ENCODE peak calls at places on chromosomes 13 and 19, in seven cellular contexts. V, F, X, C, R, Q and J are unnamed samples.

GRCh38 chr19:37654525-37654832 is 786 bp downstream of the ZFP30 start:
- DNase-seq in C (peak), Q (no peak), V (no peak), R (peak), F (no peak), X (no peak), J (no peak)

GRCh38 chr19:20273376-20273775 is 106.4 kb downstream of the ZNF486 start:
- DNase-seq in X (no peak), V (no peak), F (no peak), C (no peak), Q (no peak), R (no peak), J (no peak)

GRCh38 chr19:31112158-31112557 is 237.1 kb downstream of the TSHZ3 start:
- DNase-seq in R (no peak), X (no peak), C (no peak), F (no peak), V (no peak), Q (no peak), J (no peak)

GRCh38 chr19:9909251-9909650 is 27.1 kb downstream of the OLFM2 start:
- DNase-seq in F (no peak), R (no peak), V (no peak), X (no peak), Q (no peak), C (no peak), J (no peak)

GRCh38 chr13:20291037-20291436 is 58.9 kb upstream of the GJB6 start:
- DNase-seq in F (peak), Q (no peak), X (no peak), C (no peak), R (peak), V (no peak), J (no peak)

GRCh38 chr13:106683179-106683578 is 115.2 kb upstream of the ARGLU1 start:
- DNase-seq in C (no peak), R (no peak), Q (no peak), V (no peak), X (no peak), F (no peak), J (no peak)

GRCh38 chr13:20174656-20175405 is 14.0 kb upstream of the GJA3 start:
- DNase-seq in F (peak), C (peak), V (peak), R (peak), X (peak), Q (peak), J (peak)

GRCh38 chr19:17357724-17358123 is 19.4 kb downstream of the PLVAP start:
- DNase-seq in V (no peak), C (no peak), R (no peak), Q (no peak), X (no peak), F (no peak), J (no peak)

GRCh38 chr13:38141792-38142191 is 207.9 kb upstream of the UFM1 start:
- DNase-seq in Q (no peak), R (no peak), F (no peak), X (no peak), C (peak), V (no peak), J (no peak)

GRCh38 chr19:48513289-48514122 is 1.9 kb upstream of the LMTK3 start:
- DNase-seq in R (peak), Q (peak), V (no peak), C (peak), F (peak), X (peak), J (no peak)

GRCh38 chr13:40158218-40158617 is 502.8 kb downstream of the COG6 start:
- DNase-seq in Q (no peak), V (no peak), R (no peak), F (no peak), C (peak), X (no peak), J (no peak)

GRCh38 chr19:16914421-16914820 is 25.6 kb downstream of the F2RL3 start:
- DNase-seq in Q (no peak), C (no peak), F (no peak), V (no peak), R (no peak), X (no peak), J (no peak)

GRCh38 chr19:57615346-57615745 is 1.3 kb downstream of the ZNF134 start:
- DNase-seq in C (no peak), R (no peak), Q (no peak), X (no peak), V (no peak), F (no peak), J (no peak)

GRCh38 chr13:22137361-22138050 is 466.6 kb downstream of the FGF9 start:
- DNase-seq in F (no peak), C (no peak), Q (no peak), X (no peak), V (no peak), R (no peak), J (no peak)

GRCh38 chr19:38577826-38578225 is 39.9 kb downstream of the MAP4K1 start:
- DNase-seq in Q (no peak), R (no peak), V (no peak), C (no peak), F (no peak), X (no peak), J (no peak)

GRCh38 chr13:35716644-35717170 is 240.2 kb upstream of the MAB21L1 start:
- DNase-seq in X (no peak), C (no peak), F (no peak), V (no peak), Q (no peak), R (no peak), J (no peak)

GRCh38 chr19:50912102-50912599 is 956 bp upstream of the KLK4 start:
- DNase-seq in R (no peak), F (no peak), Q (no peak), V (no peak), C (no peak), X (no peak), J (no peak)

GRCh38 chr19:16462757-16463250 is 9.0 kb downstream of the EPS15L1 start:
- DNase-seq in X (no peak), V (no peak), C (no peak), F (peak), R (no peak), Q (no peak), J (no peak)

GRCh38 chr19:12647490-12648071 is 19.0 kb downstream of the MAN2B1 start:
- DNase-seq in V (peak), F (peak), X (peak), R (peak), Q (peak), C (peak), J (no peak)

GRCh38 chr13:29956771-29957170 is 106.4 kb upstream of the UBL3 start:
- DNase-seq in C (no peak), F (no peak), X (no peak), V (no peak), R (no peak), Q (no peak), J (no peak)

GRCh38 chr19:58509731-58510083 is 2.1 kb downstream of the SLC27A5 start:
- DNase-seq in Q (no peak), X (no peak), R (no peak), C (no peak), F (no peak), V (no peak), J (no peak)

GRCh38 chr13:113862766-113863510 is 938 bp downstream of the GAS6 start:
- DNase-seq in R (peak), X (peak), Q (no peak), C (peak), V (peak), F (peak), J (no peak)

GRCh38 chr19:10209305-10209704 is 14.6 kb upstream of the DNMT1 start:
- DNase-seq in X (no peak), Q (no peak), R (no peak), F (no peak), V (no peak), C (no peak), J (no peak)

GRCh38 chr13:20074956-20075355 is 85.9 kb downstream of the GJA3 start:
- DNase-seq in V (no peak), Q (no peak), R (no peak), F (no peak), X (no peak), C (no peak), J (no peak)

GRCh38 chr19:17784201-17785008 is 10.5 kb upstream of the B3GNT3 start:
- DNase-seq in Q (peak), V (peak), F (peak), R (peak), X (peak), C (peak), J (no peak)

GRCh38 chr19:15161028-15161984 is 39.5 kb downstream of the NOTCH3 start:
- DNase-seq in R (no peak), F (no peak), V (no peak), Q (no peak), X (no peak), C (no peak), J (no peak)

GRCh38 chr13:84296386-84296785 is 414.1 kb upstream of the SLITRK1 start:
- DNase-seq in R (no peak), X (no peak), F (no peak), Q (no peak), C (no peak), V (no peak), J (no peak)

GRCh38 chr13:59774511-59774911 is 389.2 kb downstream of the DIAPH3 start:
- DNase-seq in F (no peak), X (no peak), C (peak), Q (no peak), R (no peak), V (no peak), J (no peak)

GRCh38 chr13:40496035-40496810 is 170.2 kb downstream of the FOXO1 start:
- DNase-seq in C (no peak), Q (no peak), F (no peak), X (no peak), V (no peak), R (no peak), J (no peak)

GRCh38 chr19:55116232-55117062 is 990 bp downstream of the PPP1R12C start:
- DNase-seq in X (peak), Q (peak), R (peak), V (no peak), C (peak), F (peak), J (no peak)

GRCh38 chr19:11984986-11985385 is 20.1 kb downstream of the ZNF763 start:
- DNase-seq in R (no peak), V (no peak), F (no peak), C (no peak), Q (no peak), X (no peak), J (no peak)

GRCh38 chr13:31409678-31410356 is 210.0 kb downstream of the B3GLCT start:
- DNase-seq in X (peak), V (no peak), Q (no peak), C (no peak), R (peak), F (no peak), J (no peak)

GRCh38 chr13:27922974-27923612 is 3.3 kb downstream of the PDX1 start:
- DNase-seq in Q (no peak), F (no peak), X (no peak), C (no peak), R (no peak), V (no peak), J (no peak)

GRCh38 chr13:27924529-27925141 is 4.8 kb downstream of the PDX1 start:
- DNase-seq in Q (no peak), F (no peak), X (no peak), V (no peak), R (no peak), C (no peak), J (no peak)

GRCh38 chr13:27921961-27922910 is 2.4 kb downstream of the PDX1 start:
- DNase-seq in X (no peak), V (no peak), C (no peak), F (no peak), Q (no peak), R (no peak), J (no peak)

GRCh38 chr13:27925220-27925991 is 5.6 kb downstream of the PDX1 start:
- DNase-seq in F (no peak), Q (no peak), R (no peak), X (no peak), V (no peak), C (no peak), J (no peak)

DNA sequence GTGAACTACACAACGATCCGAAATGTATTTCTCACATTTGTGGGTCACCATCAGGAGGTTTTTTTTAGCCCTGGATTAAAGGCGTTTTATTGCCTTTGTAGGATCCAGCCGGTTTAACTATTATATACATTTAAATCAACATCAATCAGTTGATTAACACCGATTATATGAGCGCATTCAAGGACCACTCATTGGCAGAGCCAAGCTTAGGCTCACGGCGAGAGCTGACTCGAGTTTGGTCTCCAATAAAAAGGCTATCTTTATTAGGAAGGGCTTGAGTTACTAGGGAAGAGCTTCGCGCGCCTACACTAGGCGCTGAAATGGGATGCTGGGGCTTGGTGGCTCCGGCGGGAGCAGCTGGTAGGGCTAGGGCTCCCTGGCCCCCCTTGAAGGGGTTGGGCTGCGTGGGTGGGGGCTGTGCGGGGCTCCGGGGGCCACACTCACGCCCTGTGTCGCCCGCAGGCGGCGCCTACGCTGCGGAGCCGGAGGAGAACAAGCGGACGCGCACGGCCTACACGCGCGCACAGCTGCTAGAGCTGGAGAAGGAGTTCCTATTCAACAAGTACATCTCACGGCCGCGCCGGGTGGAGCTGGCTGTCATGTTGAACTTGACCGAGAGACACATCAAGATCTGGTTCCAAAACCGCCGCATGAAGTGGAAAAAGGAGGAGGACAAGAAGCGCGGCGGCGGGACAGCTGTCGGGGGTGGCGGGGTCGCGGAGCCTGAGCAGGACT is 4.2 kb downstream of the PDX1 start:
- DNase-seq in R (peak), V (no peak), Q (no peak), X (no peak), F (no peak), C (no peak), J (no peak)
- H3K4me3 ChIP-seq in R (no peak), V (no peak), Q (no peak), X (no peak), F (no peak), C (no peak), J (no peak)

GRCh38 chr13:112184851-112185371 is 118.0 kb downstream of the SOX1 start:
- DNase-seq in F (no peak), V (no peak), Q (no peak), C (no peak), R (no peak), X (no peak), J (no peak)

GRCh38 chr13:112186091-112186490 is 119.1 kb downstream of the SOX1 start:
- DNase-seq in F (no peak), C (no peak), Q (no peak), X (no peak), V (no peak), R (no peak), J (no peak)

GRCh38 chr13:112185466-112185865 is 118.5 kb downstream of the SOX1 start:
- DNase-seq in C (no peak), Q (no peak), X (no peak), F (no peak), R (no peak), V (no peak), J (no peak)

GRCh38 chr13:112188298-112188610 is 121.3 kb downstream of the SOX1 start:
- DNase-seq in F (no peak), V (no peak), X (no peak), Q (no peak), C (no peak), R (no peak), J (no peak)

DNA sequence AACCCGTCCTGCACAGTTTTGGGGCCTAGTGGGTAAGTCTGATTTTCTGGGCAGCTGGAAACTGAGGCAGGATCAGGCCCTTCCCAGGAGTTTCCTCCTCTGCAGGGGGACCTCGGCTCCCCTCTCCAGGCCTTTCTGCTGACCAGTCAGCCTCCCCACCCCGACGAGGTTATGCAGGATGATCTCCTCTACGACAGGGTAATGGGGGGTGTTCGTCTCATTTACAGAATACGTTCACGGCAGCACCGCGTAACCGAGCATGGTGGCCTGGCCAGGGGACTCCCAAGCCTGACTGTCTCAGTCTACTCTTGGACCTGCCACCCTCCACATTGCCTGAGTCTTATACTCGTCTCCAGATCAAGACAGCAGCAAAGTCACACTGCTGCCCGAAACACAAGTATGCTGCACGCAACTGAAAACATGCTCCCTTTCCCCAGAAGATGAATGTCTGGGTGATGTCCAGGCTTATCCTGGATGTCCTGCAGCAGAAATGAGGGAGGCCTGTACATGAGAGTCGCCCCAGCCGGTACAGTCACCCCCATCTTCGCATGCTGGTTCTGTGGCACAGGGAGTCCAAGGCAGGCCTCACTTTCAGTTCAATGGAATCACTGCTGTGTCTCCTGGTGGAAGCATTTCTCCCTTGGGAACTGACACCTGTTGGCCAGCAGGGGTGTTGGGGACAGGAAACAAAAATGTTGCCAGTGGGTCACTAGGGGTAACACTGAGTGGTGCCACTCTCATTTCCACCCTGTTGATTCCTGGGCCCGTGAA is 120.8 kb downstream of the SOX1 start:
- DNase-seq in X (no peak), Q (no peak), C (no peak), F (no peak), V (no peak), R (no peak), J (no peak)
- TF ChIP-seq CTCF in X (no peak), Q (no peak), C (no peak), F (no peak), V (no peak), R (no peak), J (no peak)

DNA sequence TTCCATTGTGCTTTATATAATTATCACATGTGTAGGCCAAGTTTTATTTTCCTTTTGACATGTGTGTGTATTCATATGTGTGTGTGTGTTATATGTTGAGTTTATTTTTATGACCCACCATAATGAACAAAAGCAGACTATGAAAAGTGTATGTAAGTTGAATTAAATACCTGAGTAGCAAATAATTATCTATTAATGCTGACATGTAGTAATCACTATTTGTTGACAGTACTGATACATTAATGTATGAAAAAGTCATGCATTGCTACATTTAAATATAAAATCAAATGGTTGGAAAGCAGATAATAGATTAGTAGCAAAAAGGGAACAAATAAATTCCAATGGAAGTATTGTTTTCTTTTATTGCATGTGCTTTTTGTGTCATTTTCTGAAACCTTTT is 1948.5 kb upstream of the PCDH20 start:
- DNase-seq in X (no peak), C (no peak), R (no peak), F (no peak), V (no peak), Q (no peak), J (no peak)
- H3K4me3 ChIP-seq in X (no peak), C (no peak), R (no peak), F (no peak), V (no peak), Q (no peak), J (no peak)

GRCh38 chr19:3383121-3383722 is 16.8 kb downstream of the NFIC start:
- DNase-seq in X (peak), R (no peak), Q (peak), V (no peak), C (no peak), F (no peak), J (no peak)

GRCh38 chr19:3381701-3382372 is 15.5 kb downstream of the NFIC start:
- DNase-seq in R (no peak), F (no peak), V (no peak), Q (no peak), C (no peak), X (no peak), J (no peak)

GRCh38 chr19:3382460-3383100 is 16.2 kb downstream of the NFIC start:
- DNase-seq in Q (no peak), X (no peak), C (no peak), F (no peak), R (no peak), V (no peak), J (no peak)

GRCh38 chr19:3378352-3379146 is 12.2 kb downstream of the NFIC start:
- DNase-seq in X (no peak), C (no peak), R (no peak), F (no peak), V (no peak), Q (no peak), J (no peak)

GRCh38 chr19:3380829-3381228 is 14.4 kb downstream of the NFIC start:
- DNase-seq in Q (no peak), R (no peak), X (no peak), V (no peak), C (no peak), F (no peak), J (no peak)
- TF ChIP-seq CTCF in Q (no peak), R (no peak), X (no peak), V (no peak), C (no peak), F (no peak), J (no peak)